ENCODE peak calls at places on chromosomes 1 and 21, in seven cellular contexts. H, Q, I, V, M, U and B are unnamed samples.
A peak's percentile ranks its signal among the peaks of the same experiment; 100 is the strongest.

GRCh38 chr1:226034482-226034881 is 28.0 kb upstream of the H3-3A start:
- DNase-seq in U (no peak), Q (no peak), I (no peak), H (peak; percentile 51), M (peak; percentile 97), V (peak; percentile 60), B (no peak)

GRCh38 chr1:51280321-51281096 is 44.4 kb downstream of the RNF11 start:
- DNase-seq in V (no peak), Q (no peak), U (no peak), M (no peak), H (no peak), I (no peak), B (no peak)

GRCh38 chr1:66431999-66432398 is 102.0 kb upstream of the SGIP1 start:
- DNase-seq in U (no peak), Q (no peak), H (no peak), V (no peak), M (no peak), I (no peak), B (no peak)

GRCh38 chr1:80217377-80217986 is 1211.0 kb upstream of the ADGRL4 start:
- DNase-seq in M (no peak), H (no peak), U (peak; percentile 9), Q (peak; percentile 71), I (no peak), V (no peak), B (no peak)

GRCh38 chr1:183931646-183932271 is 105.8 kb downstream of the COLGALT2 start:
- DNase-seq in Q (no peak), H (no peak), M (no peak), I (no peak), V (no peak), U (no peak), B (no peak)

GRCh38 chr21:40143822-40144525 is 276.7 kb downstream of the PCP4 start:
- DNase-seq in H (peak; percentile 36), I (peak; percentile 69), Q (peak; percentile 73), M (peak; percentile 27), V (peak; percentile 69), U (peak; percentile 84), B (peak; percentile 63)

GRCh38 chr1:75503221-75503974 is 107.5 kb downstream of the SLC44A5 start:
- DNase-seq in M (no peak), I (no peak), Q (no peak), U (no peak), H (no peak), V (no peak), B (no peak)

GRCh38 chr1:180610556-180611015 is 21.2 kb upstream of the XPR1 start:
- DNase-seq in I (no peak), M (no peak), U (no peak), V (no peak), Q (no peak), H (no peak), B (no peak)

GRCh38 chr1:228391411-228392020 is 15.1 kb downstream of the TRIM11 start:
- DNase-seq in H (no peak), V (no peak), I (no peak), M (no peak), Q (no peak), U (no peak), B (no peak)

GRCh38 chr1:32500387-32501209 is 35.7 kb downstream of the ZBTB8B start:
- DNase-seq in U (peak; percentile 76), I (peak; percentile 75), M (peak; percentile 53), H (peak; percentile 8), V (peak; percentile 84), Q (peak; percentile 75), B (peak; percentile 73)

GRCh38 chr1:232172556-232172955 is 457.4 kb downstream of the SIPA1L2 start:
- DNase-seq in H (no peak), V (no peak), M (no peak), I (no peak), Q (no peak), U (no peak), B (no peak)

GRCh38 chr21:36120304-36120902 is 14.5 kb upstream of the CBR3 start:
- DNase-seq in I (no peak), H (no peak), U (no peak), M (no peak), Q (no peak), V (no peak), B (no peak)